ENCODE peak calls at places on chromosomes 4 and X, in eight cellular contexts. One of them, this sample, is unnamed.

GRCh38 chr4:22634541-22635181 is 58.1 kb upstream of the GBA3 start:
- DNase-seq in kidney: peak; percentile 65
- DNase-seq in mammary epithelial cell: peak; percentile 35
- DNase-seq in esophagus muscularis mucosa: no peak
- DNase-seq in PC-9: no peak
- DNase-seq in BE2C: no peak
- DNase-seq in esophagus squamous epithelium: no peak
- DNase-seq in naive thymus-derived CD4-positive, alpha-beta T cell: no peak
- DNase-seq in this sample: no peak

GRCh38 chr4:126582737-126583136 is 1050.0 kb upstream of the INTU start:
- DNase-seq in BE2C: peak; percentile 63
- DNase-seq in mammary epithelial cell: peak; percentile 11
- DNase-seq in esophagus squamous epithelium: no peak
- DNase-seq in PC-9: no peak
- DNase-seq in naive thymus-derived CD4-positive, alpha-beta T cell: no peak
- DNase-seq in esophagus muscularis mucosa: no peak
- DNase-seq in kidney: no peak
- DNase-seq in this sample: no peak

GRCh38 chr4:52869656-52870055 is 7.5 kb downstream of the RASL11B start:
- DNase-seq in PC-9: no peak
- DNase-seq in esophagus squamous epithelium: no peak
- DNase-seq in naive thymus-derived CD4-positive, alpha-beta T cell: no peak
- DNase-seq in kidney: no peak
- DNase-seq in mammary epithelial cell: no peak
- DNase-seq in esophagus muscularis mucosa: no peak
- DNase-seq in BE2C: peak; percentile 79
- DNase-seq in this sample: no peak

GRCh38 chrX:261167-261857 is 19.9 kb upstream of the PLCXD1 start:
- DNase-seq in naive thymus-derived CD4-positive, alpha-beta T cell: no peak
- DNase-seq in PC-9: peak; percentile 45
- DNase-seq in esophagus muscularis mucosa: no peak
- DNase-seq in kidney: peak; percentile 72
- DNase-seq in BE2C: peak; percentile 63
- DNase-seq in mammary epithelial cell: peak; percentile 24
- DNase-seq in esophagus squamous epithelium: no peak
- DNase-seq in this sample: peak; percentile 79

GRCh38 chr4:55183926-55184599 is 58.7 kb upstream of the KDR start:
- DNase-seq in naive thymus-derived CD4-positive, alpha-beta T cell: no peak
- DNase-seq in mammary epithelial cell: peak; percentile 97
- DNase-seq in esophagus squamous epithelium: no peak
- DNase-seq in kidney: no peak
- DNase-seq in PC-9: peak; percentile 51
- DNase-seq in esophagus muscularis mucosa: no peak
- DNase-seq in BE2C: no peak
- DNase-seq in this sample: no peak

GRCh38 chr4:119132306-119132705 is 3.3 kb upstream of the MYOZ2 start:
- DNase-seq in PC-9: no peak
- DNase-seq in esophagus muscularis mucosa: no peak
- DNase-seq in naive thymus-derived CD4-positive, alpha-beta T cell: no peak
- DNase-seq in mammary epithelial cell: no peak
- DNase-seq in kidney: no peak
- DNase-seq in esophagus squamous epithelium: no peak
- DNase-seq in BE2C: no peak
- DNase-seq in this sample: no peak

GRCh38 chr4:24425868-24426267 is 158.5 kb downstream of the DHX15 start:
- DNase-seq in PC-9: no peak
- DNase-seq in esophagus muscularis mucosa: no peak
- DNase-seq in BE2C: no peak
- DNase-seq in esophagus squamous epithelium: no peak
- DNase-seq in naive thymus-derived CD4-positive, alpha-beta T cell: no peak
- DNase-seq in mammary epithelial cell: no peak
- DNase-seq in kidney: no peak
- DNase-seq in this sample: no peak

GRCh38 chr4:16450724-16451123 is 224.5 kb upstream of the TAPT1 start:
- DNase-seq in esophagus squamous epithelium: no peak
- DNase-seq in mammary epithelial cell: no peak
- DNase-seq in PC-9: no peak
- DNase-seq in esophagus muscularis mucosa: no peak
- DNase-seq in kidney: no peak
- DNase-seq in BE2C: no peak
- DNase-seq in naive thymus-derived CD4-positive, alpha-beta T cell: no peak
- DNase-seq in this sample: no peak

GRCh38 chr4:88143504-88143903 is 14.9 kb downstream of the ABCG2 start:
- DNase-seq in BE2C: no peak
- DNase-seq in mammary epithelial cell: peak; percentile 95
- DNase-seq in esophagus muscularis mucosa: no peak
- DNase-seq in esophagus squamous epithelium: no peak
- DNase-seq in naive thymus-derived CD4-positive, alpha-beta T cell: no peak
- DNase-seq in PC-9: no peak
- DNase-seq in kidney: no peak
- DNase-seq in this sample: peak; percentile 28

GRCh38 chrX:69101655-69102251 is 63.5 kb downstream of the PJA1 start:
- DNase-seq in kidney: no peak
- DNase-seq in naive thymus-derived CD4-positive, alpha-beta T cell: no peak
- DNase-seq in esophagus squamous epithelium: no peak
- DNase-seq in PC-9: no peak
- DNase-seq in BE2C: no peak
- DNase-seq in esophagus muscularis mucosa: no peak
- DNase-seq in mammary epithelial cell: no peak
- DNase-seq in this sample: no peak
- H3K4me1 ChIP-seq in kidney: no peaks in the 10 kb centered on the region
- H3K4me1 ChIP-seq in naive thymus-derived CD4-positive, alpha-beta T cell: no peaks in the 10 kb centered on the region
- H3K4me1 ChIP-seq in esophagus squamous epithelium: no peaks in the 10 kb centered on the region
- H3K4me1 ChIP-seq in PC-9: peaks cover 7% of the 10 kb centered on the region
- H3K4me1 ChIP-seq in BE2C: peaks cover 12% of the 10 kb centered on the region
- H3K4me1 ChIP-seq in esophagus muscularis mucosa: no peaks in the 10 kb centered on the region
- H3K4me1 ChIP-seq in mammary epithelial cell: no peaks in the 10 kb centered on the region
- H3K4me1 ChIP-seq in this sample: peaks cover 15% of the 10 kb centered on the region

GRCh38 chrX:154738013-154738738 is 12.7 kb downstream of the GAB3 start:
- DNase-seq in esophagus muscularis mucosa: no peak
- DNase-seq in kidney: no peak
- DNase-seq in esophagus squamous epithelium: no peak
- DNase-seq in BE2C: no peak
- DNase-seq in PC-9: no peak
- DNase-seq in mammary epithelial cell: peak; percentile 52
- DNase-seq in naive thymus-derived CD4-positive, alpha-beta T cell: no peak
- DNase-seq in this sample: peak; percentile 84
- H3K4me3 ChIP-seq in esophagus muscularis mucosa: no peak overlapping the region
- H3K4me3 ChIP-seq in kidney: no peak overlapping the region
- H3K4me3 ChIP-seq in esophagus squamous epithelium: no peak overlapping the region
- H3K4me3 ChIP-seq in BE2C: no peak overlapping the region
- H3K4me3 ChIP-seq in PC-9: no peak overlapping the region
- H3K4me3 ChIP-seq in mammary epithelial cell: no peak overlapping the region
- H3K4me3 ChIP-seq in naive thymus-derived CD4-positive, alpha-beta T cell: peak overlapping the region; percentile 32
- H3K4me3 ChIP-seq in this sample: no peak overlapping the region

GRCh38 chrX:112646651-112647050 is 33.1 kb downstream of the LHFPL1 start:
- DNase-seq in esophagus squamous epithelium: no peak
- DNase-seq in esophagus muscularis mucosa: no peak
- DNase-seq in BE2C: no peak
- DNase-seq in naive thymus-derived CD4-positive, alpha-beta T cell: no peak
- DNase-seq in mammary epithelial cell: no peak
- DNase-seq in PC-9: no peak
- DNase-seq in kidney: no peak
- DNase-seq in this sample: no peak
- H3K4me1 ChIP-seq in esophagus squamous epithelium: no peaks in the 10 kb centered on the region
- H3K4me1 ChIP-seq in esophagus muscularis mucosa: no peaks in the 10 kb centered on the region
- H3K4me1 ChIP-seq in BE2C: no peaks in the 10 kb centered on the region
- H3K4me1 ChIP-seq in naive thymus-derived CD4-positive, alpha-beta T cell: no peaks in the 10 kb centered on the region
- H3K4me1 ChIP-seq in mammary epithelial cell: no peaks in the 10 kb centered on the region
- H3K4me1 ChIP-seq in PC-9: no peaks in the 10 kb centered on the region
- H3K4me1 ChIP-seq in kidney: no peaks in the 10 kb centered on the region
- H3K4me1 ChIP-seq in this sample: no peaks in the 10 kb centered on the region

GRCh38 chr4:710116-710515 is 4.5 kb downstream of the PCGF3 start:
- DNase-seq in kidney: no peak
- DNase-seq in esophagus squamous epithelium: no peak
- DNase-seq in mammary epithelial cell: no peak
- DNase-seq in PC-9: no peak
- DNase-seq in esophagus muscularis mucosa: no peak
- DNase-seq in naive thymus-derived CD4-positive, alpha-beta T cell: no peak
- DNase-seq in BE2C: no peak
- DNase-seq in this sample: no peak
- H3K4me3 ChIP-seq in kidney: no peak overlapping the region
- H3K4me3 ChIP-seq in esophagus squamous epithelium: no peak overlapping the region
- H3K4me3 ChIP-seq in mammary epithelial cell: no peak overlapping the region
- H3K4me3 ChIP-seq in PC-9: no peak overlapping the region
- H3K4me3 ChIP-seq in esophagus muscularis mucosa: no peak overlapping the region
- H3K4me3 ChIP-seq in naive thymus-derived CD4-positive, alpha-beta T cell: no peak overlapping the region
- H3K4me3 ChIP-seq in BE2C: no peak overlapping the region
- H3K4me3 ChIP-seq in this sample: no peak overlapping the region

GRCh38 chrX:68910743-68911142 is 81.9 kb downstream of the EFNB1 start:
- DNase-seq in naive thymus-derived CD4-positive, alpha-beta T cell: no peak
- DNase-seq in BE2C: no peak
- DNase-seq in kidney: no peak
- DNase-seq in esophagus squamous epithelium: no peak
- DNase-seq in PC-9: no peak
- DNase-seq in esophagus muscularis mucosa: no peak
- DNase-seq in mammary epithelial cell: no peak
- DNase-seq in this sample: no peak
- H3K4me1 ChIP-seq in naive thymus-derived CD4-positive, alpha-beta T cell: no peaks in the 10 kb centered on the region
- H3K4me1 ChIP-seq in BE2C: peaks cover 6% of the 10 kb centered on the region
- H3K4me1 ChIP-seq in kidney: peaks cover 6% of the 10 kb centered on the region
- H3K4me1 ChIP-seq in esophagus squamous epithelium: no peaks in the 10 kb centered on the region
- H3K4me1 ChIP-seq in PC-9: no peaks in the 10 kb centered on the region
- H3K4me1 ChIP-seq in esophagus muscularis mucosa: peaks cover 5% of the 10 kb centered on the region
- H3K4me1 ChIP-seq in mammary epithelial cell: no peaks in the 10 kb centered on the region
- H3K4me1 ChIP-seq in this sample: peaks cover 6% of the 10 kb centered on the region

This sample was measured in cardiac muscle cell.